ENCODE peak calls at places on chromosome 14, in four cellular contexts. B is coronary artery, Z is cardiac muscle cell, F is GM23248. R is an unnamed sample.

GRCh38 chr14:53180272-53181221 is 27.4 kb upstream of the DDHD1 start:
- DNase-seq in F (peak; percentile 20), Z (peak; percentile 32), B (no peak), R (no peak)

GRCh38 chr14:100328495-100329163 is 5.5 kb downstream of the SLC25A47 start:
- DNase-seq in F (no peak), Z (no peak), B (no peak), R (no peak)

GRCh38 chr14:47826809-47827208 is 151.4 kb upstream of the MDGA2 start:
- DNase-seq in B (no peak), Z (no peak), F (no peak), R (no peak)

GRCh38 chr14:70722418-70722817 is 80.7 kb downstream of the TTC9 start:
- DNase-seq in Z (no peak), F (no peak), B (no peak), R (no peak)

GRCh38 chr14:75911883-75912282 is 69.9 kb downstream of the TGFB3 start:
- DNase-seq in Z (peak; percentile 79), B (no peak), F (no peak), R (no peak)

GRCh38 chr14:60085085-60085484 is 6.6 kb upstream of the PCNX4 start:
- DNase-seq in Z (no peak), F (peak; percentile 71), B (no peak), R (no peak)

GRCh38 chr14:89550761-89551283 is 133.8 kb upstream of the FOXN3 start:
- DNase-seq in F (no peak), Z (no peak), B (no peak), R (no peak)

GRCh38 chr14:99239661-99240092 is 32.3 kb downstream of the BCL11B start:
- DNase-seq in F (no peak), B (no peak), Z (no peak), R (no peak)

GRCh38 chr14:29608861-29609260 is 318.8 kb downstream of the PRKD1 start:
- DNase-seq in Z (no peak), B (no peak), F (no peak), R (no peak)

GRCh38 chr14:101707285-101707842 is 54.1 kb upstream of the PPP2R5C start:
- DNase-seq in F (peak; percentile 84), B (no peak), Z (peak; percentile 85), R (peak; percentile 33)

GRCh38 chr14:101707863-101708620 is 53.5 kb upstream of the PPP2R5C start:
- DNase-seq in B (no peak), F (no peak), Z (no peak), R (no peak)

GRCh38 chr14:101708853-101709532 is 52.5 kb upstream of the PPP2R5C start:
- DNase-seq in F (no peak), Z (no peak), B (no peak), R (no peak)

GRCh38 chr14:101705733-101706508 is 55.6 kb upstream of the PPP2R5C start:
- DNase-seq in Z (peak; percentile 39), F (peak; percentile 34), B (no peak), R (peak; percentile 73)

GRCh38 chr14:101706509-101707284 is 54.8 kb upstream of the PPP2R5C start:
- DNase-seq in B (no peak), Z (no peak), F (no peak), R (no peak)
- H3K27ac ChIP-seq in B (peak overlapping the region; percentile 41), Z (no peak overlapping the region), F (no peak overlapping the region), R (peak overlapping the region; percentile 82)

GRCh38 chr14:74616996-74617700 is 5.1 kb upstream of the LTBP2 start:
- DNase-seq in F (peak; percentile 61), B (no peak), Z (no peak), R (no peak)
- H3K27ac ChIP-seq in F (peak overlapping the region; percentile 86), B (peak overlapping the region; percentile 57), Z (no peak overlapping the region), R (no peak overlapping the region)

GRCh38 chr14:93042968-93043940 is 72.5 kb downstream of the ITPK1 start:
- DNase-seq in Z (no peak), B (peak; percentile 91), F (peak; percentile 92), R (no peak)
- H3K27ac ChIP-seq in Z (no peak overlapping the region), B (peak overlapping the region; percentile 25), F (peak overlapping the region; percentile 74), R (no peak overlapping the region)

DNA sequence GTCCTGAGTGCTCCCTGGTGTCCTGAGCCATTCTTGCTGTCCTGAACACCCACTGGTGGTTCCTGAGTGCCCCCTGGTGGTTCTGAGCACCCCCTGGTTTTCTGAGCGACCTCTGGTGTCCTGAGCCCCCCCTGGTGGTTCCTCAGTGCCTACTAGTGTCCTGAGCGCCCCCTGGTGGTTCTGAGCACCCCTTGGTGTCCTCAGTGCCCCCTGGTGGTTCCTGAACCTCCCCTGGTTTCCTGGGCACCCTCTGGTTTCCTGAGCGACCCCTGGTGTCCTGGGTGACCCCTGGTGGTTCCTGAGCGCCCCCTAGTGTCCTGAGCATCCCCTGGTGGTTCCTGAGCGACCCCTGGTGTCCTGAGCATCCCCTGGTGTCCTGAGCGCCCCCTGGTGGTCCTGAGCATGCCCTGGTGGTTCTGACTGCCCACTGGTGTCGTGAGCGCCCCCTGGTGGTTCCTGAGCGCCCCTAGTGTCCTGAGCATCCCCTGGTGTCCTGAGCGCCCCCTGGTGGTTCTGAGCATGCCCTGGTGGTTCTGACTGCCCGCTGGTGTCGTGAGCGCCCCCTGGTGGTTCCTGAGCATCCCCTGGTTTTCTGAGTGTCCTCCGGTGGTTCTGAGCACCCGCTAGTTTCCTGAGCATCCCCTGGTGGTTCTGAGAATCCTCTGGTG is 473.1 kb downstream of the TMEM121 start:
- DNase-seq in B (no peak), Z (no peak), F (peak; percentile 58), R (peak; percentile 56)
- H3K27ac ChIP-seq in B (no peak overlapping the region), Z (no peak overlapping the region), F (no peak overlapping the region), R (no peak overlapping the region)